ENCODE peak calls at places on chromosomes 12 and 14, in nine cellular contexts. C, U, Y, R, P, J, E, F and W are unnamed samples.

GRCh38 chr14:24289649-24290283 is 9.8 kb downstream of the DHRS1 start:
- DNase-seq in C (no peak), U (no peak), Y (no peak), R (no peak), P (no peak), J (no peak), E (no peak), F (no peak), W (no peak)

GRCh38 chr14:67395876-67396189 is 16.1 kb downstream of the PLEK2 start:
- DNase-seq in C (no peak), U (no peak), Y (no peak), R (no peak), P (no peak), J (no peak), E (no peak), F (no peak), W (no peak)

GRCh38 chr12:48615681-48616080 is 45.8 kb upstream of the LALBA start:
- DNase-seq in C (no peak), U (no peak), Y (no peak), R (no peak), P (no peak), J (no peak), E (no peak), F (no peak), W (no peak)

GRCh38 chr12:38926501-38926900 is 21.1 kb upstream of the CPNE8 start:
- DNase-seq in C (no peak), U (no peak), Y (no peak), R (no peak), P (no peak), J (no peak), E (no peak), F (no peak), W (no peak)

GRCh38 chr12:43208221-43208620 is 343.8 kb downstream of the ADAMTS20 start:
- DNase-seq in C (no peak), U (no peak), Y (no peak), R (peak; percentile 69), P (no peak), J (no peak), E (no peak), F (no peak), W (no peak)

GRCh38 chr12:44317651-44318126 is 481.8 kb downstream of the TMEM117 start:
- DNase-seq in C (no peak), U (no peak), Y (no peak), R (peak; percentile 29), P (no peak), J (no peak), E (no peak), F (peak; percentile 25), W (peak; percentile 3)

GRCh38 chr14:90517431-90517841 is 120.6 kb downstream of the CALM1 start:
- DNase-seq in C (no peak), U (no peak), Y (no peak), R (no peak), P (no peak), J (no peak), E (no peak), F (no peak), W (no peak)

GRCh38 chr14:36028218-36028617 is 148.3 kb downstream of the PTCSC3 start:
- DNase-seq in C (no peak), U (no peak), Y (no peak), R (no peak), P (no peak), J (no peak), E (no peak), F (no peak), W (no peak)

GRCh38 chr12:52041032-52041431 is 10.2 kb upstream of the NR4A1 start:
- DNase-seq in C (no peak), U (no peak), Y (no peak), R (no peak), P (no peak), J (no peak), E (no peak), F (no peak), W (no peak)

GRCh38 chr12:131510431-131510830 is 200.5 kb upstream of the SFSWAP start:
- DNase-seq in C (no peak), U (no peak), Y (no peak), R (no peak), P (no peak), J (no peak), E (no peak), F (no peak), W (no peak)

GRCh38 chr12:29282452-29282851 is 98.5 kb downstream of the ERGIC2 start:
- DNase-seq in C (no peak), U (no peak), Y (no peak), R (peak; percentile 49), P (no peak), J (no peak), E (no peak), F (no peak), W (no peak)

GRCh38 chr12:91551927-91552326 is 369.3 kb upstream of the DCN start:
- DNase-seq in C (no peak), U (no peak), Y (no peak), R (no peak), P (no peak), J (no peak), E (no peak), F (no peak), W (no peak)

GRCh38 chr12:124385219-124385969 is 90.5 kb downstream of the RFLNA start:
- DNase-seq in C (no peak), U (no peak), Y (peak; percentile 88), R (peak; percentile 93), P (no peak), J (peak; percentile 90), E (peak; percentile 75), F (no peak), W (no peak)

GRCh38 chr12:119020377-119021360 is 39.3 kb downstream of the SRRM4 start:
- DNase-seq in C (peak; percentile 50), U (peak; percentile 74), Y (no peak), R (no peak), P (no peak), J (no peak), E (peak; percentile 38), F (peak; percentile 93), W (no peak)

GRCh38 chr12:72010365-72010764 is 71.7 kb downstream of the TPH2 start:
- DNase-seq in C (no peak), U (no peak), Y (no peak), R (peak; percentile 81), P (no peak), J (no peak), E (no peak), F (no peak), W (peak; percentile 36)

GRCh38 chr12:7146228-7146627 is 16.1 kb downstream of the CLSTN3 start:
- DNase-seq in C (no peak), U (no peak), Y (no peak), R (no peak), P (no peak), J (no peak), E (no peak), F (no peak), W (no peak)

GRCh38 chr12:89525002-89525823 is 617 bp upstream of the GALNT4 start:
- DNase-seq in C (peak; percentile 42), U (peak; percentile 68), Y (peak; percentile 70), R (peak; percentile 28), P (no peak), J (peak; percentile 26), E (peak; percentile 27), F (no peak), W (no peak)

GRCh38 chr12:121766290-121767039 is 27.0 kb downstream of the RHOF start:
- DNase-seq in C (no peak), U (no peak), Y (peak; percentile 76), R (peak; percentile 47), P (no peak), J (no peak), E (no peak), F (no peak), W (no peak)

GRCh38 chr12:848519-849191 is 96.3 kb downstream of the WNK1 start:
- DNase-seq in C (no peak), U (no peak), Y (peak; percentile 2), R (peak; percentile 59), P (no peak), J (no peak), E (no peak), F (no peak), W (no peak)

GRCh38 chr12:98456583-98457573 is 58.5 kb upstream of the TMPO start:
- DNase-seq in C (peak; percentile 59), U (peak; percentile 73), Y (peak; percentile 31), R (peak; percentile 72), P (no peak), J (no peak), E (no peak), F (peak; percentile 20), W (no peak)

GRCh38 chr12:53495903-53496751 is 3.1 kb downstream of the MAP3K12 start:
- DNase-seq in C (peak; percentile 73), U (no peak), Y (no peak), R (peak; percentile 46), P (no peak), J (no peak), E (peak; percentile 45), F (no peak), W (no peak)

GRCh38 chr12:132445884-132446471 is 44.0 kb upstream of the FBRSL1 start:
- DNase-seq in C (peak; percentile 61), U (peak; percentile 90), Y (peak; percentile 38), R (peak; percentile 52), P (peak; percentile 11), J (peak; percentile 91), E (peak; percentile 82), F (no peak), W (no peak)

GRCh38 chr14:76882646-76883045 is 56.4 kb downstream of the LRRC74A start:
- DNase-seq in C (peak; percentile 53), U (no peak), Y (no peak), R (no peak), P (no peak), J (no peak), E (no peak), F (no peak), W (no peak)

GRCh38 chr12:124516850-124517249 is 50.6 kb downstream of the NCOR2 start:
- DNase-seq in C (no peak), U (no peak), Y (no peak), R (no peak), P (no peak), J (no peak), E (no peak), F (no peak), W (no peak)

GRCh38 chr12:101566318-101566717 is 28.5 kb upstream of the MYBPC1 start:
- DNase-seq in C (no peak), U (no peak), Y (no peak), R (no peak), P (no peak), J (no peak), E (no peak), F (peak; percentile 71), W (no peak)

GRCh38 chr12:94134226-94134795 is 14.1 kb upstream of the PLXNC1 start:
- DNase-seq in C (no peak), U (no peak), Y (peak; percentile 35), R (peak; percentile 41), P (peak; percentile 7), J (peak; percentile 72), E (peak; percentile 54), F (no peak), W (peak; percentile 3)

GRCh38 chr14:87443039-87443438 is 549.9 kb downstream of the GALC start:
- DNase-seq in C (no peak), U (no peak), Y (no peak), R (no peak), P (no peak), J (no peak), E (no peak), F (no peak), W (no peak)

GRCh38 chr12:9392842-9393241 is 184.6 kb upstream of the PZP start:
- DNase-seq in C (no peak), U (no peak), Y (no peak), R (no peak), P (no peak), J (no peak), E (no peak), F (no peak), W (no peak)

GRCh38 chr12:90085491-90086274 is 377.0 kb upstream of the ATP2B1 start:
- DNase-seq in C (no peak), U (no peak), Y (no peak), R (peak; percentile 47), P (no peak), J (no peak), E (no peak), F (no peak), W (no peak)

GRCh38 chr12:3977621-3978020 is 104.4 kb upstream of the PARP11 start:
- DNase-seq in C (no peak), U (no peak), Y (no peak), R (no peak), P (no peak), J (no peak), E (no peak), F (no peak), W (no peak)

GRCh38 chr14:105384041-105384557 is 14.2 kb upstream of the TEX22 start:
- DNase-seq in C (no peak), U (no peak), Y (no peak), R (no peak), P (no peak), J (no peak), E (no peak), F (no peak), W (no peak)